ENCODE peak calls at places on chromosomes 12 and 14, in nine cellular contexts. Z is progenitor cell of endocrine pancreas; X is globus pallidus; I is stimulated activated CD8-positive, alpha-beta memory T cell treated with anti-CD3 and anti-CD28 coated beads, Interleukin-15, amount 100 ng/mL, for 4 hours; K is adipocyte; J is left cardiac atrium; A is GOT3; U is activated T-helper 1 cell treated with Interleukin-2 at 50 U/mL for 16 hours; G is NCI-H1092 treated with DMSO at 0.1 percent for 48 hours. Y is an unnamed sample.

GRCh38 chr14:57937681-57938080 is 71.8 kb upstream of the SLC35F4 start:
- DNase-seq in Z (no peak), X (no peak), I (no peak), K (no peak), J (no peak), A (no peak), U (no peak), G (no peak), Y (no peak)

GRCh38 chr14:68020999-68021663 is 201.6 kb downstream of the RAD51B start:
- DNase-seq in Z (no peak), X (no peak), I (no peak), K (no peak), J (no peak), A (no peak), U (no peak), G (peak), Y (peak)

GRCh38 chr14:90301122-90301521 is 30.6 kb downstream of the NRDE2 start:
- DNase-seq in Z (no peak), X (no peak), I (no peak), K (no peak), J (no peak), A (no peak), U (no peak), G (no peak), Y (no peak)

GRCh38 chr14:58861546-58861945 is 223.8 kb downstream of the DACT1 start:
- DNase-seq in Z (no peak), X (no peak), I (no peak), K (peak), J (no peak), A (no peak), U (no peak), G (no peak), Y (no peak)

GRCh38 chr14:25006961-25007795 is 42.8 kb downstream of the STXBP6 start:
- DNase-seq in Z (no peak), X (no peak), I (no peak), K (peak), J (no peak), A (no peak), U (no peak), G (no peak), Y (peak)

GRCh38 chr12:11981174-11981733 is 89.5 kb upstream of the BCL2L14 start:
- DNase-seq in Z (no peak), X (peak), I (no peak), K (no peak), J (no peak), A (peak), U (peak), G (no peak), Y (no peak)

GRCh38 chr14:65101631-65102440 is 481 bp downstream of the MAX start:
- DNase-seq in Z (peak), X (no peak), I (peak), K (peak), J (peak), A (no peak), U (peak), G (no peak), Y (peak)

GRCh38 chr12:46617167-46617566 is 208.6 kb downstream of the SLC38A4 start:
- DNase-seq in Z (no peak), X (no peak), I (no peak), K (peak), J (peak), A (no peak), U (no peak), G (no peak), Y (no peak)

GRCh38 chr14:61527325-61528100 is 167.8 kb upstream of the HIF1A start:
- DNase-seq in Z (no peak), X (no peak), I (no peak), K (peak), J (no peak), A (no peak), U (no peak), G (no peak), Y (peak)

GRCh38 chr12:111438501-111438900 is 32.8 kb downstream of the SH2B3 start:
- DNase-seq in Z (no peak), X (no peak), I (no peak), K (peak), J (no peak), A (no peak), U (no peak), G (no peak), Y (peak)

GRCh38 chr14:68255697-68256178 is 436.2 kb downstream of the RAD51B start:
- DNase-seq in Z (no peak), X (no peak), I (no peak), K (peak), J (no peak), A (no peak), U (no peak), G (no peak), Y (peak)

GRCh38 chr14:73125746-73126145 is 10.6 kb upstream of the PSEN1 start:
- DNase-seq in Z (no peak), X (no peak), I (no peak), K (no peak), J (no peak), A (no peak), U (no peak), G (no peak), Y (no peak)

GRCh38 chr14:102481791-102482238 is 27.8 kb downstream of the ANKRD9 start:
- DNase-seq in Z (no peak), X (no peak), I (no peak), K (no peak), J (no peak), A (no peak), U (no peak), G (no peak), Y (peak)

GRCh38 chr14:33967138-33967537 is 16.3 kb upstream of the EGLN3 start:
- DNase-seq in Z (no peak), X (no peak), I (no peak), K (no peak), J (no peak), A (no peak), U (no peak), G (no peak), Y (no peak)

GRCh38 chr12:96241484-96242256 is 47.5 kb downstream of the ELK3 start:
- DNase-seq in Z (no peak), X (no peak), I (peak), K (no peak), J (peak), A (no peak), U (peak), G (no peak), Y (peak)

GRCh38 chr12:27620121-27620520 is 76.1 kb upstream of the REP15 start:
- DNase-seq in Z (no peak), X (no peak), I (no peak), K (no peak), J (no peak), A (no peak), U (no peak), G (no peak), Y (no peak)

GRCh38 chr14:64698899-64699298 is 5.3 kb upstream of the PLEKHG3 start:
- DNase-seq in Z (no peak), X (no peak), I (no peak), K (no peak), J (no peak), A (no peak), U (no peak), G (no peak), Y (peak)

GRCh38 chr12:104748356-104748755 is 209.7 kb downstream of the SLC41A2 start:
- DNase-seq in Z (no peak), X (no peak), I (no peak), K (no peak), J (no peak), A (no peak), U (no peak), G (no peak), Y (no peak)

GRCh38 chr12:106645074-106645421 is 62.2 kb downstream of the RFX4 start:
- DNase-seq in Z (no peak), X (peak), I (no peak), K (no peak), J (peak), A (no peak), U (no peak), G (peak), Y (peak)

GRCh38 chr14:36068777-36069534 is 107.6 kb downstream of the PTCSC3 start:
- DNase-seq in Z (no peak), X (no peak), I (no peak), K (peak), J (no peak), A (no peak), U (no peak), G (peak), Y (peak)

GRCh38 chr12:124030510-124030909 is 57.5 kb downstream of the ZNF664 start:
- DNase-seq in Z (no peak), X (no peak), I (no peak), K (peak), J (no peak), A (no peak), U (no peak), G (no peak), Y (no peak)

GRCh38 chr12:102356690-102357089 is 123.7 kb downstream of the IGF1 start:
- DNase-seq in Z (no peak), X (no peak), I (no peak), K (peak), J (no peak), A (no peak), U (no peak), G (no peak), Y (no peak)

Y was measured in NCI-H69.